ENCODE peak calls at places on chromosome 13, in five cellular contexts. One of them, this sample, is unnamed.
A peak's percentile ranks its signal among the peaks of the same experiment; 100 is the strongest.

GRCh38 chr13:89514534-89515312 is 1832.8 kb upstream of the MIR17HG start:
- DNase-seq in GM13977: no peak
- DNase-seq in cardiac fibroblast: peak; percentile 59
- DNase-seq in cardiac muscle cell: no peak
- DNase-seq in kidney epithelial cell: peak; percentile 39
- DNase-seq in this sample: no peak

GRCh38 chr13:112752711-112753541 is 63.1 kb downstream of the ATP11A start:
- DNase-seq in GM13977: no peak
- DNase-seq in cardiac fibroblast: no peak
- DNase-seq in cardiac muscle cell: no peak
- DNase-seq in kidney epithelial cell: no peak
- DNase-seq in this sample: no peak

GRCh38 chr13:67119481-67119883 is 110.7 kb downstream of the PCDH9 start:
- DNase-seq in GM13977: no peak
- DNase-seq in cardiac fibroblast: peak; percentile 99
- DNase-seq in cardiac muscle cell: no peak
- DNase-seq in kidney epithelial cell: peak; percentile 87
- DNase-seq in this sample: no peak

GRCh38 chr13:30997697-30998547 is 65.5 kb downstream of the TEX26 start:
- DNase-seq in GM13977: no peak
- DNase-seq in cardiac fibroblast: no peak
- DNase-seq in cardiac muscle cell: peak; percentile 98
- DNase-seq in kidney epithelial cell: no peak
- DNase-seq in this sample: no peak

GRCh38 chr13:22325761-22326160 is 654.9 kb downstream of the FGF9 start:
- DNase-seq in GM13977: no peak
- DNase-seq in cardiac fibroblast: no peak
- DNase-seq in cardiac muscle cell: no peak
- DNase-seq in kidney epithelial cell: no peak
- DNase-seq in this sample: no peak

GRCh38 chr13:30585748-30586262 is 31.9 kb upstream of the USPL1 start:
- DNase-seq in GM13977: no peak
- DNase-seq in cardiac fibroblast: peak; percentile 75
- DNase-seq in cardiac muscle cell: no peak
- DNase-seq in kidney epithelial cell: no peak
- DNase-seq in this sample: no peak

GRCh38 chr13:26465514-26465913 is 92.0 kb upstream of the WASF3 start:
- DNase-seq in GM13977: no peak
- DNase-seq in cardiac fibroblast: peak; percentile 83
- DNase-seq in cardiac muscle cell: no peak
- DNase-seq in kidney epithelial cell: no peak
- DNase-seq in this sample: no peak

GRCh38 chr13:64075543-64076271 is 2660.1 kb upstream of the PCDH20 start:
- DNase-seq in GM13977: no peak
- DNase-seq in cardiac fibroblast: no peak
- DNase-seq in cardiac muscle cell: no peak
- DNase-seq in kidney epithelial cell: no peak
- DNase-seq in this sample: no peak

GRCh38 chr13:76856141-76856571 is 30.0 kb downstream of the KCTD12 start:
- DNase-seq in GM13977: no peak
- DNase-seq in cardiac fibroblast: peak; percentile 90
- DNase-seq in cardiac muscle cell: no peak
- DNase-seq in kidney epithelial cell: peak; percentile 39
- DNase-seq in this sample: no peak

GRCh38 chr13:93690139-93690538 is 463.5 kb downstream of the GPC6 start:
- DNase-seq in GM13977: no peak
- DNase-seq in cardiac fibroblast: peak; percentile 38
- DNase-seq in cardiac muscle cell: peak; percentile 75
- DNase-seq in kidney epithelial cell: no peak
- DNase-seq in this sample: no peak

GRCh38 chr13:74243637-74244526 is 109.7 kb upstream of the KLF12 start:
- DNase-seq in GM13977: no peak
- DNase-seq in cardiac fibroblast: peak; percentile 93
- DNase-seq in cardiac muscle cell: no peak
- DNase-seq in kidney epithelial cell: no peak
- DNase-seq in this sample: no peak

GRCh38 chr13:36051082-36051481 is 80.1 kb downstream of the DCLK1 start:
- DNase-seq in GM13977: no peak
- DNase-seq in cardiac fibroblast: peak; percentile 61
- DNase-seq in cardiac muscle cell: no peak
- DNase-seq in kidney epithelial cell: no peak
- DNase-seq in this sample: no peak

GRCh38 chr13:34816118-34816517 is 126.0 kb upstream of the NBEA start:
- DNase-seq in GM13977: no peak
- DNase-seq in cardiac fibroblast: no peak
- DNase-seq in cardiac muscle cell: no peak
- DNase-seq in kidney epithelial cell: no peak
- DNase-seq in this sample: no peak

GRCh38 chr13:113880651-113881611 is 17.1 kb upstream of the GAS6 start:
- DNase-seq in GM13977: peak; percentile 13
- DNase-seq in cardiac fibroblast: peak; percentile 35
- DNase-seq in cardiac muscle cell: no peak
- DNase-seq in kidney epithelial cell: no peak
- DNase-seq in this sample: no peak

GRCh38 chr13:98415326-98416070 is 161.4 kb downstream of the STK24 start:
- DNase-seq in GM13977: no peak
- DNase-seq in cardiac fibroblast: no peak
- DNase-seq in cardiac muscle cell: no peak
- DNase-seq in kidney epithelial cell: no peak
- DNase-seq in this sample: no peak

GRCh38 chr13:98411013-98411412 is 165.9 kb downstream of the STK24 start:
- DNase-seq in GM13977: no peak
- DNase-seq in cardiac fibroblast: no peak
- DNase-seq in cardiac muscle cell: no peak
- DNase-seq in kidney epithelial cell: no peak
- DNase-seq in this sample: no peak

GRCh38 chr13:98416408-98416807 is 160.5 kb downstream of the STK24 start:
- DNase-seq in GM13977: no peak
- DNase-seq in cardiac fibroblast: no peak
- DNase-seq in cardiac muscle cell: no peak
- DNase-seq in kidney epithelial cell: peak; percentile 12
- DNase-seq in this sample: no peak

GRCh38 chr13:98411617-98412310 is 165.1 kb downstream of the STK24 start:
- DNase-seq in GM13977: no peak
- DNase-seq in cardiac fibroblast: no peak
- DNase-seq in cardiac muscle cell: no peak
- DNase-seq in kidney epithelial cell: no peak
- DNase-seq in this sample: no peak

DNA sequence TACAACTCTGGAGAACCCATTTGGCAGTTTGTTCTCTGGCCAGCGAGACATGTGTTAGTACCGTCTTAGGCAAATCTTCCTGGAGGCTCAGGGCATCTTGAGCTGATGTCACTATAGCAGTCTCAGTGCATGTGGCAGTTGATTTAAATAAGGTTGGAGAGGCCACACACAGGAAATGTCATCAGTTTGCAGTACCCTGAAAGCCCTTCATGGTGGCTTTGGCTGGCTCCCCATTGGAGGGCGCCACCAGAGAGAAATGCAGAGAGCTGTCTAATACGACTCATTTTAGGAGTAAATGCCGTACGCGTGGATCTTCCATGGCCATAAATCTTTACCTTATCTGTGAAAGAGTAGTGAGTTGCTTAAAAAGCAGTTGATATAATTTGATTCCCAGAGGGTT is 163.1 kb downstream of the STK24 start:
- DNase-seq in GM13977: no peak
- DNase-seq in cardiac fibroblast: no peak
- DNase-seq in cardiac muscle cell: no peak
- DNase-seq in kidney epithelial cell: no peak
- DNase-seq in this sample: no peak
- TF ChIP-seq CTCF in GM13977: no peak
- TF ChIP-seq CTCF in cardiac fibroblast: no peak
- TF ChIP-seq CTCF in cardiac muscle cell: no peak
- TF ChIP-seq CTCF in kidney epithelial cell: no peak
- TF ChIP-seq CTCF in this sample: no peak

GRCh38 chr13:71514900-71515598 is 352.0 kb downstream of the DACH1 start:
- DNase-seq in GM13977: no peak
- DNase-seq in cardiac fibroblast: no peak
- DNase-seq in cardiac muscle cell: no peak
- DNase-seq in kidney epithelial cell: no peak
- DNase-seq in this sample: no peak
- TF ChIP-seq CTCF in GM13977: no peak
- TF ChIP-seq CTCF in cardiac fibroblast: no peak
- TF ChIP-seq CTCF in cardiac muscle cell: no peak
- TF ChIP-seq CTCF in kidney epithelial cell: no peak
- TF ChIP-seq CTCF in this sample: no peak

DNA sequence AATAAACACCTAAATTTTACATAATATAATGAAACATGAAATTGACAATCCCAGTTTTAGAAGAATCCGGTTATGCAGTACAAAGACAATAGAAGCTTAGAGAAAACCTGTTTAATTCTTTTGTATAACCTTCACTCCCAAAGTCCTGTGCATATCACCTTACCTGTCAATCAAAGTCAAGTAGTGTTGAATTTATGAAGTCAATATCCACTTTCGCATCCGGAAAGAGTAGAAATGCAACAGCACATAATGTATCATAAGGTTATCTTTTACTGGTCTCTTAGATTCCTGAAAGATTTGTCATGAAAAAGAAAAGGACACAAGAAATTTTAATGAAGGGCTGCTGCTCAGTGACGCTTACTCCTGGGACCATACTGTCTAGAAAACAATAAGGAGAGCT is 1112.6 kb downstream of the PCDH9 start:
- DNase-seq in GM13977: no peak
- DNase-seq in cardiac fibroblast: no peak
- DNase-seq in cardiac muscle cell: no peak
- DNase-seq in kidney epithelial cell: no peak
- DNase-seq in this sample: no peak
- TF ChIP-seq CTCF in GM13977: no peak
- TF ChIP-seq CTCF in cardiac fibroblast: no peak
- TF ChIP-seq CTCF in cardiac muscle cell: no peak
- TF ChIP-seq CTCF in kidney epithelial cell: no peak
- TF ChIP-seq CTCF in this sample: no peak

DNA sequence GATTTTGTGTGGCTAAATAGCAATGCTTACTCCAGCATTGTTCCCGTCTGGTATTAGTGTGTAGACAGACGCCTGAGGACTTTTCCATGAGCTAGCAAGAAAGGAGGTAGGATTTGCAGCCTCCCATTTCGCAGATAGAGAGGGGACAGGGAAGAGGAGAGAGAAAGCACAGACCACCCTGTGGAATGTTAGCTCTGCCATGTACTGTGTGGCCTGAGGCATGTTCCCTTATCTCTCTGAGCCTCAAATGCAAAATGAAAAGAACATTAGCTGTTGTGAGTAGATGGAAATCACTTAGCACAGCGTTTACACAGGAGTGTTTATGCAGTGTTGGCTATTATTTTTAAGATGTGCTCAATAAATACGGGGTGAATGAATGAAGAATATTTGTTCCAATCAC is 45.5 kb downstream of the OLFM4 start:
- DNase-seq in GM13977: no peak
- DNase-seq in cardiac fibroblast: no peak
- DNase-seq in cardiac muscle cell: no peak
- DNase-seq in kidney epithelial cell: no peak
- DNase-seq in this sample: no peak
- TF ChIP-seq CTCF in GM13977: no peak
- TF ChIP-seq CTCF in cardiac fibroblast: no peak
- TF ChIP-seq CTCF in cardiac muscle cell: no peak
- TF ChIP-seq CTCF in kidney epithelial cell: no peak
- TF ChIP-seq CTCF in this sample: no peak

DNA sequence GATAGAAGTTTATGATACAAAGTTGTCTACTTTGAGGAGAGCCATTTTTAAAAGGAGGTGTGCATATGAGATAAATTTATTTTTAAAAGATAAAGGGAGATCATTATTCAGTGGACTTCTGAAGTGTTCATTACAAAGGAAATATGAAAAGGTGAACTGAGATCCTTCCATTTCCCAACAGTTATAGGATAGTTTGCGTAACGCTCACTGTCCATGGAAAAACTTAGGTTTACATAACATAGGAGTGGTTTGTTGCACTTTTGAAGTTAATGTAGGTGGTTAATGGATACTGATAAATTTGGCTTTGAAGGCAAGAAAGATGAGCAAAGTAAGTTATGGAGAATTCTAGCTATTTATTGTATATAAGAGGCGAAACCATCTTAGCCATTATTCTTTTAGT is 92.5 kb downstream of the WDFY2 start:
- DNase-seq in GM13977: no peak
- DNase-seq in cardiac fibroblast: no peak
- DNase-seq in cardiac muscle cell: no peak
- DNase-seq in kidney epithelial cell: no peak
- DNase-seq in this sample: no peak
- TF ChIP-seq CTCF in GM13977: no peak
- TF ChIP-seq CTCF in cardiac fibroblast: no peak
- TF ChIP-seq CTCF in cardiac muscle cell: no peak
- TF ChIP-seq CTCF in kidney epithelial cell: no peak
- TF ChIP-seq CTCF in this sample: no peak